ENCODE peak calls at places on chromosomes 2 and 18, in eight cellular contexts. One of them, this sample, is unnamed. For H3K4me1, the result is how much of the 10 kb centered on the place peaks cover.

GRCh38 chr2:44155577-44156446 is 12.9 kb upstream of the PPM1B start:
- DNase-seq in lower lobe of right lung: no peak
- DNase-seq in OCI-LY7: no peak
- DNase-seq in heart left ventricle: no peak
- DNase-seq in esophagus squamous epithelium: no peak
- DNase-seq in heart right ventricle: no peak
- DNase-seq in CD8-positive, alpha-beta T cell: no peak
- DNase-seq in hepatocyte: no peak
- DNase-seq in this sample: peak

GRCh38 chr2:201900362-201900761 is 94.0 kb downstream of the CDK15 start:
- DNase-seq in heart right ventricle: no peak
- DNase-seq in heart left ventricle: no peak
- DNase-seq in esophagus squamous epithelium: no peak
- DNase-seq in CD8-positive, alpha-beta T cell: no peak
- DNase-seq in lower lobe of right lung: no peak
- DNase-seq in hepatocyte: no peak
- DNase-seq in OCI-LY7: peak
- DNase-seq in this sample: peak

GRCh38 chr2:173118385-173118784 is 42.7 kb downstream of the MAP3K20 start:
- DNase-seq in hepatocyte: no peak
- DNase-seq in OCI-LY7: no peak
- DNase-seq in lower lobe of right lung: no peak
- DNase-seq in esophagus squamous epithelium: no peak
- DNase-seq in CD8-positive, alpha-beta T cell: no peak
- DNase-seq in heart left ventricle: no peak
- DNase-seq in heart right ventricle: no peak
- DNase-seq in this sample: no peak

GRCh38 chr2:204885747-204886146 is 340.5 kb downstream of the PARD3B start:
- DNase-seq in OCI-LY7: no peak
- DNase-seq in hepatocyte: no peak
- DNase-seq in lower lobe of right lung: no peak
- DNase-seq in heart right ventricle: no peak
- DNase-seq in heart left ventricle: no peak
- DNase-seq in CD8-positive, alpha-beta T cell: no peak
- DNase-seq in esophagus squamous epithelium: no peak
- DNase-seq in this sample: no peak

GRCh38 chr18:36744261-36744876 is 84.4 kb downstream of the TPGS2 start:
- DNase-seq in heart right ventricle: no peak
- DNase-seq in hepatocyte: no peak
- DNase-seq in lower lobe of right lung: no peak
- DNase-seq in esophagus squamous epithelium: no peak
- DNase-seq in OCI-LY7: no peak
- DNase-seq in CD8-positive, alpha-beta T cell: no peak
- DNase-seq in heart left ventricle: no peak
- DNase-seq in this sample: peak

GRCh38 chr2:36356990-36357505 is 1.5 kb downstream of the CRIM1 start:
- DNase-seq in esophagus squamous epithelium: no peak
- DNase-seq in CD8-positive, alpha-beta T cell: peak
- DNase-seq in hepatocyte: peak
- DNase-seq in heart right ventricle: peak
- DNase-seq in OCI-LY7: peak
- DNase-seq in lower lobe of right lung: no peak
- DNase-seq in heart left ventricle: peak
- DNase-seq in this sample: no peak

GRCh38 chr2:95334916-95335641 is 37.9 kb downstream of the KCNIP3 start:
- DNase-seq in hepatocyte: no peak
- DNase-seq in CD8-positive, alpha-beta T cell: no peak
- DNase-seq in lower lobe of right lung: no peak
- DNase-seq in heart left ventricle: no peak
- DNase-seq in OCI-LY7: no peak
- DNase-seq in heart right ventricle: no peak
- DNase-seq in esophagus squamous epithelium: no peak
- DNase-seq in this sample: no peak

GRCh38 chr18:55287146-55287806 is 300.7 kb downstream of the TCF4 start:
- DNase-seq in lower lobe of right lung: no peak
- DNase-seq in heart left ventricle: no peak
- DNase-seq in heart right ventricle: no peak
- DNase-seq in hepatocyte: no peak
- DNase-seq in esophagus squamous epithelium: no peak
- DNase-seq in OCI-LY7: no peak
- DNase-seq in CD8-positive, alpha-beta T cell: no peak
- DNase-seq in this sample: peak

GRCh38 chr2:108270768-108271506 is 17.8 kb upstream of the SULT1C2 start:
- DNase-seq in CD8-positive, alpha-beta T cell: no peak
- DNase-seq in heart left ventricle: no peak
- DNase-seq in hepatocyte: peak
- DNase-seq in esophagus squamous epithelium: no peak
- DNase-seq in lower lobe of right lung: no peak
- DNase-seq in OCI-LY7: no peak
- DNase-seq in heart right ventricle: no peak
- DNase-seq in this sample: no peak

GRCh38 chr2:203126971-203127370 is 111.8 kb upstream of the CYP20A1 start:
- DNase-seq in lower lobe of right lung: no peak
- DNase-seq in heart left ventricle: no peak
- DNase-seq in CD8-positive, alpha-beta T cell: no peak
- DNase-seq in OCI-LY7: no peak
- DNase-seq in esophagus squamous epithelium: no peak
- DNase-seq in heart right ventricle: no peak
- DNase-seq in hepatocyte: no peak
- DNase-seq in this sample: no peak

GRCh38 chr2:206084468-206084869 is 1.5 kb downstream of the INO80D start:
- DNase-seq in heart left ventricle: peak
- DNase-seq in heart right ventricle: peak
- DNase-seq in lower lobe of right lung: peak
- DNase-seq in hepatocyte: peak
- DNase-seq in CD8-positive, alpha-beta T cell: peak
- DNase-seq in OCI-LY7: peak
- DNase-seq in esophagus squamous epithelium: no peak
- DNase-seq in this sample: peak

GRCh38 chr18:22005191-22005824 is 164.1 kb upstream of the GATA6 start:
- DNase-seq in OCI-LY7: no peak
- DNase-seq in esophagus squamous epithelium: no peak
- DNase-seq in heart left ventricle: no peak
- DNase-seq in CD8-positive, alpha-beta T cell: no peak
- DNase-seq in hepatocyte: no peak
- DNase-seq in lower lobe of right lung: no peak
- DNase-seq in heart right ventricle: no peak
- DNase-seq in this sample: no peak

GRCh38 chr2:14978836-14979235 is 346.3 kb downstream of the LRATD1 start:
- DNase-seq in CD8-positive, alpha-beta T cell: no peak
- DNase-seq in heart right ventricle: no peak
- DNase-seq in OCI-LY7: no peak
- DNase-seq in hepatocyte: no peak
- DNase-seq in esophagus squamous epithelium: no peak
- DNase-seq in lower lobe of right lung: no peak
- DNase-seq in heart left ventricle: no peak
- DNase-seq in this sample: no peak

GRCh38 chr2:37659723-37660122 is 11.7 kb downstream of the CDC42EP3 start:
- DNase-seq in OCI-LY7: no peak
- DNase-seq in heart left ventricle: no peak
- DNase-seq in CD8-positive, alpha-beta T cell: no peak
- DNase-seq in hepatocyte: no peak
- DNase-seq in lower lobe of right lung: no peak
- DNase-seq in heart right ventricle: no peak
- DNase-seq in esophagus squamous epithelium: no peak
- DNase-seq in this sample: no peak

GRCh38 chr2:211836409-211836808 is 702.2 kb downstream of the ERBB4 start:
- DNase-seq in hepatocyte: no peak
- DNase-seq in heart left ventricle: no peak
- DNase-seq in heart right ventricle: no peak
- DNase-seq in esophagus squamous epithelium: no peak
- DNase-seq in CD8-positive, alpha-beta T cell: no peak
- DNase-seq in lower lobe of right lung: no peak
- DNase-seq in OCI-LY7: no peak
- DNase-seq in this sample: peak

GRCh38 chr2:8538531-8538930 is 143.3 kb upstream of the ID2 start:
- DNase-seq in OCI-LY7: no peak
- DNase-seq in hepatocyte: no peak
- DNase-seq in lower lobe of right lung: no peak
- DNase-seq in CD8-positive, alpha-beta T cell: no peak
- DNase-seq in esophagus squamous epithelium: no peak
- DNase-seq in heart left ventricle: no peak
- DNase-seq in heart right ventricle: no peak
- DNase-seq in this sample: no peak

GRCh38 chr2:238528953-238529781 is 102.4 kb downstream of the ASB1 start:
- DNase-seq in lower lobe of right lung: no peak
- DNase-seq in esophagus squamous epithelium: no peak
- DNase-seq in heart right ventricle: no peak
- DNase-seq in CD8-positive, alpha-beta T cell: no peak
- DNase-seq in OCI-LY7: no peak
- DNase-seq in heart left ventricle: no peak
- DNase-seq in hepatocyte: peak
- DNase-seq in this sample: peak

DNA sequence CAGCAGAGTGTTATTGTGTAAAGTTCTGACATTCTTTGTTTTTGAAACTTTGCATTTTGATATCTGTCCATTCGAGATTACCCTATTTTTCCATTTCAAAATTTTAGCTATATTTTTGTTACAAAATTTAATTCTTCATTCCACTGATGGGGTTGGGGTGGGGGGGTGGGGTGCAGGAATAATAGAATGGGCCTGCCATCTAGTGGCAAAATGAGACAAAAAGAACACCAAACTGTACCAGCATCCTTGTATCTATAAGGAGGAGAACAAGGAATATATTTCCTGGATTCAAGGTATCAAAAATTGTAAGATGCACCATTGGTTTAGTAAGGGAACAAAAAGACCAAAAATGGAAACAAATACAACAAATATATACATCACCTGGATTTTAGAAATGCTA is 27.9 kb upstream of the TTR start:
- DNase-seq in CD8-positive, alpha-beta T cell: no peak
- DNase-seq in esophagus squamous epithelium: no peak
- DNase-seq in hepatocyte: no peak
- DNase-seq in OCI-LY7: no peak
- DNase-seq in lower lobe of right lung: no peak
- DNase-seq in heart right ventricle: no peak
- DNase-seq in heart left ventricle: no peak
- DNase-seq in this sample: no peak
- TF ChIP-seq CTCF in CD8-positive, alpha-beta T cell: no peak
- TF ChIP-seq CTCF in esophagus squamous epithelium: peak
- TF ChIP-seq CTCF in hepatocyte: peak
- TF ChIP-seq CTCF in OCI-LY7: peak
- TF ChIP-seq CTCF in lower lobe of right lung: no peak
- TF ChIP-seq CTCF in heart right ventricle: no peak
- TF ChIP-seq CTCF in heart left ventricle: no peak
- TF ChIP-seq CTCF in this sample: peak

GRCh38 chr2:47155091-47155876 is at the start of gene STPG4:
- DNase-seq in lower lobe of right lung: no peak
- DNase-seq in heart left ventricle: no peak
- DNase-seq in CD8-positive, alpha-beta T cell: no peak
- DNase-seq in hepatocyte: no peak
- DNase-seq in OCI-LY7: no peak
- DNase-seq in esophagus squamous epithelium: no peak
- DNase-seq in heart right ventricle: no peak
- DNase-seq in this sample: no peak
- H3K4me1 ChIP-seq in lower lobe of right lung: under half
- H3K4me1 ChIP-seq in heart left ventricle: under half
- H3K4me1 ChIP-seq in CD8-positive, alpha-beta T cell: under half
- H3K4me1 ChIP-seq in hepatocyte: under half
- H3K4me1 ChIP-seq in OCI-LY7: under half
- H3K4me1 ChIP-seq in esophagus squamous epithelium: under half
- H3K4me1 ChIP-seq in heart right ventricle: under half
- H3K4me1 ChIP-seq in this sample: under half

DNA sequence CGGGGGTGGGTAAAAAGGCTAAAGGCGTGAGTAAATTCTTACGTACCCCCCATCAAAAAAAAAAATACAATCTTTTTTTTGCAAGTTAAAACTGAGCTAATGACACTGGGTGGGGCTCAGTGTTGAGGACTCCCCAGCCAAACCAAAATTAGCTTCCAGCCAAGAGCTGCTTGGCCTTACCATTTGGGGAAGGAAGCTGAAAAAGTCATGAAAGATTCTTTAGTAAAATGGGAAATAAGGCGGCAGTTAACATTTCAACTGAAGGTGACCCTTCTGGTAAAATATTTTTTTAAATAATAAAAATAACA is 16.4 kb downstream of the SMAD7 start:
- DNase-seq in heart right ventricle: peak
- DNase-seq in hepatocyte: no peak
- DNase-seq in lower lobe of right lung: no peak
- DNase-seq in CD8-positive, alpha-beta T cell: no peak
- DNase-seq in esophagus squamous epithelium: no peak
- DNase-seq in OCI-LY7: no peak
- DNase-seq in heart left ventricle: no peak
- DNase-seq in this sample: no peak
- H3K27ac ChIP-seq in heart right ventricle: peak
- H3K27ac ChIP-seq in hepatocyte: peak
- H3K27ac ChIP-seq in lower lobe of right lung: peak
- H3K27ac ChIP-seq in CD8-positive, alpha-beta T cell: no peak
- H3K27ac ChIP-seq in esophagus squamous epithelium: peak
- H3K27ac ChIP-seq in OCI-LY7: peak
- H3K27ac ChIP-seq in heart left ventricle: peak
- H3K27ac ChIP-seq in this sample: peak

GRCh38 chr2:105732955-105733607 is 11.6 kb upstream of the NCK2 start:
- DNase-seq in esophagus squamous epithelium: no peak
- DNase-seq in hepatocyte: no peak
- DNase-seq in heart left ventricle: no peak
- DNase-seq in heart right ventricle: no peak
- DNase-seq in lower lobe of right lung: no peak
- DNase-seq in OCI-LY7: peak
- DNase-seq in CD8-positive, alpha-beta T cell: peak
- DNase-seq in this sample: no peak
- TF ChIP-seq CTCF in esophagus squamous epithelium: no peak
- TF ChIP-seq CTCF in hepatocyte: no peak
- TF ChIP-seq CTCF in heart left ventricle: no peak
- TF ChIP-seq CTCF in heart right ventricle: no peak
- TF ChIP-seq CTCF in lower lobe of right lung: no peak
- TF ChIP-seq CTCF in OCI-LY7: peak
- TF ChIP-seq CTCF in CD8-positive, alpha-beta T cell: no peak
- TF ChIP-seq CTCF in this sample: no peak

GRCh38 chr2:38793511-38793910 is 15.5 kb downstream of the GEMIN6 start:
- DNase-seq in lower lobe of right lung: no peak
- DNase-seq in esophagus squamous epithelium: no peak
- DNase-seq in heart left ventricle: no peak
- DNase-seq in hepatocyte: no peak
- DNase-seq in CD8-positive, alpha-beta T cell: no peak
- DNase-seq in heart right ventricle: no peak
- DNase-seq in OCI-LY7: no peak
- DNase-seq in this sample: no peak
- H3K4me1 ChIP-seq in lower lobe of right lung: under half
- H3K4me1 ChIP-seq in esophagus squamous epithelium: under half
- H3K4me1 ChIP-seq in heart left ventricle: under half
- H3K4me1 ChIP-seq in hepatocyte: under half
- H3K4me1 ChIP-seq in CD8-positive, alpha-beta T cell: under half
- H3K4me1 ChIP-seq in heart right ventricle: under half
- H3K4me1 ChIP-seq in OCI-LY7: under half
- H3K4me1 ChIP-seq in this sample: under half

This sample was measured in foreskin keratinocyte.